ENCODE peak calls at places on chromosomes 11 and 22, in four cellular contexts. P, J, V and O are unnamed samples.

GRCh38 chr22:35688913-35689675 is 28.6 kb upstream of the APOL5 start:
- DNase-seq in P (no peak), J (no peak), V (no peak), O (peak)

GRCh38 chr11:30919389-30920172 is 333.4 kb upstream of the MPPED2 start:
- DNase-seq in P (no peak), J (no peak), V (no peak), O (no peak)

GRCh38 chr11:60251485-60252207 is 8.7 kb upstream of the MS4A4E start:
- DNase-seq in P (no peak), J (no peak), V (no peak), O (no peak)

GRCh38 chr11:18369398-18369797 is 25.0 kb upstream of the LDHA start:
- DNase-seq in P (no peak), J (no peak), V (no peak), O (no peak)

GRCh38 chr11:28529540-28530410 is 421.6 kb downstream of the METTL15 start:
- DNase-seq in P (no peak), J (no peak), V (no peak), O (no peak)

GRCh38 chr11:78646564-78647185 is 72.0 kb upstream of the NARS2 start:
- DNase-seq in P (no peak), J (peak), V (peak), O (no peak)

GRCh38 chr11:115501895-115502589 is 2.2 kb downstream of the CADM1 start:
- DNase-seq in P (no peak), J (no peak), V (no peak), O (no peak)

GRCh38 chr22:17746916-17747315 is 27.4 kb downstream of the BID start:
- DNase-seq in P (no peak), J (no peak), V (no peak), O (no peak)

GRCh38 chr11:35488117-35488516 is 37.3 kb downstream of the PAMR1 start:
- DNase-seq in P (no peak), J (no peak), V (no peak), O (peak)

GRCh38 chr11:118016094-118016493 is 29.9 kb downstream of the IL10RA start:
- DNase-seq in P (no peak), J (no peak), V (no peak), O (no peak)

GRCh38 chr11:128884703-128885338 is 6.3 kb upstream of the KCNJ5 start:
- DNase-seq in P (peak), J (peak), V (peak), O (peak)

GRCh38 chr11:120625565-120625964 is 114.0 kb downstream of the GRIK4 start:
- DNase-seq in P (no peak), J (no peak), V (no peak), O (no peak)

GRCh38 chr11:33987975-33988580 is 63.5 kb upstream of the CAPRIN1 start:
- DNase-seq in P (peak), J (peak), V (peak), O (peak)

GRCh38 chr22:50274311-50274710 is 4.1 kb upstream of the MAPK11 start:
- DNase-seq in P (no peak), J (peak), V (peak), O (no peak)

GRCh38 chr11:117570701-117571100 is 226.3 kb downstream of the DSCAML1 start:
- DNase-seq in P (peak), J (no peak), V (no peak), O (no peak)

GRCh38 chr11:6397636-6398035 is 7.4 kb downstream of the SMPD1 start:
- DNase-seq in P (no peak), J (no peak), V (no peak), O (no peak)

GRCh38 chr11:105937331-105937730 is 84.7 kb downstream of the MSANTD4 start:
- DNase-seq in P (no peak), J (no peak), V (no peak), O (no peak)

GRCh38 chr11:65446446-65447277 is 24.1 kb downstream of the NEAT1 start:
- DNase-seq in P (peak), J (peak), V (no peak), O (peak)

GRCh38 chr11:98600103-98600502 is 420.6 kb upstream of the CNTN5 start:
- DNase-seq in P (no peak), J (no peak), V (no peak), O (no peak)

GRCh38 chr22:47397673-47398072 is 635.2 kb downstream of the TBC1D22A start:
- DNase-seq in P (no peak), J (no peak), V (no peak), O (peak)

GRCh38 chr22:49092751-49093150 is 734.9 kb downstream of the BRD1 start:
- DNase-seq in P (no peak), J (no peak), V (no peak), O (no peak)

GRCh38 chr11:67389477-67389876 is 2.3 kb upstream of the RAD9A start:
- DNase-seq in P (no peak), J (peak), V (peak), O (no peak)

GRCh38 chr22:24156146-24156914 is 25.0 kb upstream of the SUSD2 start:
- DNase-seq in P (no peak), J (peak), V (peak), O (no peak)

GRCh38 chr11:105611837-105612480 is 2.1 kb downstream of the GRIA4 start:
- DNase-seq in P (no peak), J (no peak), V (no peak), O (no peak)

GRCh38 chr22:48343461-48343860 is 1484.2 kb downstream of the BRD1 start:
- DNase-seq in P (no peak), J (no peak), V (no peak), O (no peak)

GRCh38 chr11:9691865-9692264 is 28.0 kb downstream of the SWAP70 start:
- DNase-seq in P (no peak), J (no peak), V (no peak), O (no peak)

GRCh38 chr22:46072981-46073682 is 77.2 kb upstream of the PPARA start:
- DNase-seq in P (peak), J (peak), V (peak), O (no peak)

GRCh38 chr11:71977743-71978418 is 20.8 kb upstream of the IL18BP start:
- DNase-seq in P (peak), J (peak), V (peak), O (no peak)

GRCh38 chr22:29635734-29636357 is 32.4 kb downstream of the NF2 start:
- DNase-seq in P (no peak), J (no peak), V (no peak), O (no peak)

GRCh38 chr11:130216221-130216550 is 56.6 kb downstream of the ST14 start:
- DNase-seq in P (no peak), J (peak), V (no peak), O (no peak)

GRCh38 chr11:101717621-101718020 is 133.8 kb upstream of the TRPC6 start:
- DNase-seq in P (no peak), J (no peak), V (no peak), O (no peak)

DNA sequence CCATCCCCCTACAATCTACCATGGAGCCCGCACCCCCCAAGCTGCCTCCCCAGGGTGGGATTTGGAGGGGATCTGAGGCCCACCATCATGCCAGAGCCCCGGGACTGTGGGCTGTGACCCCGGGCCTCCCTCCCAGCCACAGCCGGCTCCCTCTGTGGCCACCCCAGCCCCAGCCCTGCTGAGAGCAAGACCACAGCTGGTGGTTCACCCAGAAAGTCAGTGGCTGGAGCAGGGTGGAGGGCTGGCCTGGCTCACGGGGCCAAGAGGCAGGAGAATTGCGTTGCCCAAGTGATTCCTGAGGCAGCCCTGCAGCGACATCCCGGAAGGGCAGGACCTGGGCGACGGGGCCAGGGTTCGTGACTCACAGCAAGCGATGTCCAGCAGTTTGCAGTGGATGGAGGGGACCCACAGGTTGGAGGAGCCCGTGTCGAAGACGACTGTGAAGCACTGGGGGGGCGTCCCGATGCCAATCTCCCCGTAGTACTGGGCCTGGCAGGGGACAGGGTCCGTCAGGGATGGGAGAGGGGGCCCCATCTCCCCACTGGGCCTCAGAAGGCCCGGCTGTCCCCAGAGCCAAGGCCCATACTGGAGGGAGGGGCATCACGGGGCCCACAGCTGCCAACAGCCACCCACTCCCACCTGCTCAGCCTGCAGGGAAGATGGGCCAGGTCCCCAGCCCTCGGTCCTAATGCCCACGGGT is 4.4 kb downstream of the CTSD start:
- DNase-seq in P (no peak), J (no peak), V (no peak), O (no peak)
- H3K4me3 ChIP-seq in P (no peak), J (no peak), V (no peak), O (no peak)

DNA sequence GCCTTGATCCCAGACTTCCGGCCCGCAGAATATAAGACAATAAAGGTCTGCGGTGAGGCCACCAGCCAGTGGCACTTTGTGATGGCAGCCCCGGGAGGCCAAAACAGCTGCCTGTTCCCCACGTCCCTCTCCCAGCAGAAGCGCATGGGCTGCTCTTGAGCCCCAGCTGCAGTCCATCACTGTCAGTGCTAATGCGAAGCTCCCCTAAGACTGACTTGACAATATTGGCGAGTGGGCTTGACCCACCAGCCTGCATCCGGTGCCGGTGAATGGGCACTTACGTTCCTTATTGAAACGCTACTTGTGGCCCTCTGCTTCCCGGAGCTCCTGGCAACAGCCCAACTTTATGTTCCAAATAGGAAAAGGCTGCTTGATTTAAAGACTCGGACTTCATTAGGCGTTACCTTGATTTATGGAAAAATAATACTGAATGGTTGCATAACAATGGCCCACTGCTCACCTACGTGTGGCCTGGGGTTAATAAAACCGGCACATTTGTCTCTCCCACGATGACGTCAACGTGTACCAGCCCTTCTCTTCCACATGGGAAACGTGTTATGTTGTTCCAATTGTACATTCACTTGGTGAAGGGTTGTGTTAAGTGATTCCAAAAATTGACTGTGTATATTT is 93.4 kb upstream of the SEPTIN5 start:
- DNase-seq in P (no peak), J (no peak), V (no peak), O (peak)
- TF ChIP-seq POLR2AphosphoS5 in P (no peak), J (no peak), V (no peak), O (no peak)

GRCh38 chr11:80960331-80961095 is 1519.7 kb upstream of the TENM4 start:
- DNase-seq in P (no peak), J (no peak), V (no peak), O (no peak)
- TF ChIP-seq POLR2A in P (no peak), J (no peak), V (no peak), O (no peak)

GRCh38 chr22:43303751-43304150 is 39.4 kb downstream of the SCUBE1 start:
- DNase-seq in P (no peak), J (no peak), V (no peak), O (no peak)
- H3K4me3 ChIP-seq in P (no peak), J (no peak), V (no peak), O (no peak)

DNA sequence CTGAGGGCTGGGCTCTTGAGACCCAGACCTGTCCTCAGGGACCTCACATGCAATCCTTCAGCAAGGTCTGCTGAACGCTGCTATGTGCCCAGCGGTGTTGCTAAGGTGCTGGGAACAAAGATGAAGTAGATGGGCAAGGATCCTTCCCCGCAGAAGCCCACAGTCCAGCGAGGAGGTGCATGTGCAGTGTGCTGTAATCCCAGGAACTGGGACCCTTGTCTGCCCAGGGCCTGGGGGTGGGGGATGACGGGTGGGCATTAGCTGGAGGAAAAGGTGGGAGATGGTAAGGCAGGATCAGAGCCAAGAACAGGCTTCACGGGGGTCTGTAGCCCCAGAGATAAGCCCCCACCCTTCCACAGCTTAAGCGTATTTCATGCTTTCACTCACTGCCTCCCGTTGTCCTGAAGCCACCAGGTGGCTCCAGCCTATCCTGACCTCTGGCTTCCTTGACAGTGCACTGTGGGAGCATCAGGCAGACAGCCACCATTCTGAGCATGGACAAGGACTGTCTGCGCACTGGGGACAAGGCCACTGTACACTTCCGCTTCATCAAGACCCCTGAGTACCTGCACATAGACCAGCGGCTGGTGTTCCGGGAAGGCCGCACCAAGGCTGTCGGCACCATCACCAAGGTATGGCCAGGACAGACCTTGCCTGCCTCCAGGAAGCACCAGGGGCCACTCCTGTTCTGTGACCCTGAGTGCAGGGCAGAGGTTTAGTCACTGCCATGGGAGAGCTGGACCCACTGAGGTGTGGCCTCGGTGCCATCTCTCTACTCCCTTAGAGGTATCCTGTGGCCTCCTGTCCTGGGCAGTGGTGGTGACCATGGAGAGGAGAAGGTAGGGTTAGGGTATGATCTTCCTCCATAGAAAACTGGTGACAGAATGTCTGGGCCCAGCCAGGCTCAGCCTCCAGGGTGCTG is 22.0 kb downstream of the GTPBP1 start:
- DNase-seq in P (peak), J (no peak), V (no peak), O (no peak)
- TF ChIP-seq POLR2AphosphoS5 in P (no peak), J (no peak), V (no peak), O (no peak)

GRCh38 chr11:63813035-63813562 is at the start of gene SPINDOC:
- DNase-seq in P (peak), J (peak), V (peak), O (peak)
- TF ChIP-seq POLR2A in P (no peak), J (no peak), V (no peak), O (no peak)

DNA sequence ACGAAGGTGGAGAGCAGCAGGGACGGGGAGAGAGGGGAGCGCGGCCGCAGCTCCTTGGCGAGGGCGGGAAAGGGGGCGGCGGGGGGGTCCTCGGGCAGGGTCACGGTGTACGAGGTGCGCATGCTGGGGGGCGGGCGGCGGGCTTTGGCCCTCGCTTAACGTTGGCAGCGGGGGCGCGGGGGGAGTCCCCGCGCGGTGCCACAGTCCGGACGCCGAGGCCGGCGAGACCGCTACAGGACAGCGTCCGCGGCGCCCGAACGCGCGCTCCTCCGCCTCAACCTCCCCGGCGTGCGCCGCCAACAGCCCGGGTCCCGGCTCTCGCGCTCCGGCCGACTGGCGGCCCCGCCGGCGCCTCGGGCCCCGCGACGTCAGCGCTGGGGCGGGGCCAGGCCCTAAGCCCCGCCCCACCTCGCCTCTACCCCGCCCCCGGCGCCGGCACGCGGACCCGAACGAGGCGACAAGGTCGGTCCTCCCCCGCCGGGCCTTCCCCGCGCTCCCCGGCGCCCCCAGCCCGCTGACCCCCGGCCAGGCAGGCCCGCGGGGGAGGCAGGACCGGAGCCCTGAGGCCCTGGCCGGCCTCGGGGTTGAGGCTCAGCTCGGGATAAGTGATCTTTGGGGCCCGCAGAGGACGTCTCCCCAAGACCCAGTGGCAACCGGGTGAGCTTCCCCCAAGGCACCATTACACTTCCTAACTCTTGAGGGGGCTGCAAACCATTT is 17.5 kb downstream of the USP2 start:
- DNase-seq in P (peak), J (peak), V (peak), O (no peak)
- H3K4me3 ChIP-seq in P (peak), J (peak), V (peak), O (peak)

DNA sequence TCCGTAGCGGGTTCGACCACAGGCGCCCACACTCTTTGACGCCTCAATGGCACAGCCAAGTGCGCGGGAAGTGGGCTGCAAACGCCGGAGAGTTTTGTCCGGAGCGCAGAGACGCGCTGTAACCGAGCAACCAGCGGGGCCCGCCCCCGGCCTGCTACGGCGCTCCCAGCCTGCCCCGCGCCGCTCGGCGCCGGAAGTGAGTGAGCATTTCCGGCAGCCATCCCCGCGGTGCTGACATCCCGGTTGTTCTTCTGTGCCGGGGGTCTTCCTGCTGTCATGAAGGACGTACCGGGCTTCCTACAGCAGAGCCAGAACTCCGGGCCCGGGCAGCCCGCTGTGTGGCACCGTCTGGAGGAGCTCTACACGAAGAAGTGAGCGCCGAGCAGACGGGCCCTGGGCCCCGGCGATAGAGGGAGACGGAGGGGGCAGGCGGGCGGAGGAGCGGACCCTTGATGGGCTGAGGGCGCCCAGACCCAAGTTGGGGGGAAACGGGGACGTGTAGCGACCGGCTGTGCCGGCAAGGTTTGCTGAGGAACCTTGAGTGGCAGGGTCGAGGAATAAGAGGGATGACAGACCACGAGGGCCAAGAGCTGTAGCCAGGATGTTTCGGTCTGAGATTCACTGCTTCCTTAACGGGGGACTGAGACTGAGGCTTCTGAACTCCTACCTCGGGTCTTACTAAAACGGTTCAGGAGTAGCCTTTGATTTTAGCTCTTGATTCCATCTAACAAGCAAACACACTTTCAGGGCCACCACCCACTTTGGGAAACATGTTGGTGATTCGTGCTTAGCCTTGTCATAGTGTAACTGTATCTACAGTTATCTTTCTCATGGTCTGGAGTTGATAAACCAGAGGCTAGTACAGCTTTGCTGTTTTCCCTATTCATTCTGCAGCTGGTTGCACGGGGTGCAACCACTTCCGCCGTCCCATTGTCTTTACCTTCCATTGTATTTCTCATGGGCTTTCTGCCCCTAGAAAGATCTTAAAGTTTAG is at the start of gene PSMD13:
- DNase-seq in P (peak), J (peak), V (peak), O (peak)
- TF ChIP-seq POLR2AphosphoS5 in P (peak), J (peak), V (peak), O (peak)

GRCh38 chr22:26916236-26916635 is 258.8 kb downstream of the MIAT start:
- DNase-seq in P (no peak), J (no peak), V (no peak), O (no peak)
- TF ChIP-seq POLR2A in P (no peak), J (no peak), V (no peak), O (no peak)